ENCODE peak calls at places on chromosomes 2 and 18, in five cellular contexts. X, V, F, D and W are unnamed samples.

GRCh38 chr2:46252891-46253659 is 44.1 kb upstream of the EPAS1 start:
- DNase-seq in V (peak), D (peak), F (no peak), X (peak), W (no peak)

GRCh38 chr18:79916546-79917350 is 34.7 kb downstream of the SLC66A2 start:
- DNase-seq in V (no peak), D (no peak), F (no peak), X (no peak), W (no peak)

GRCh38 chr2:54106631-54107454 is 8.6 kb upstream of the ACYP2 start:
- DNase-seq in F (peak), V (peak), X (peak), D (peak), W (no peak)

GRCh38 chr2:37914340-37914739 is 10.7 kb upstream of the RMDN2 start:
- DNase-seq in D (no peak), X (no peak), V (no peak), F (no peak), W (no peak)

GRCh38 chr2:240622631-240623235 is 2.5 kb upstream of the GPR35 start:
- DNase-seq in F (peak), D (peak), V (no peak), X (peak), W (no peak)

GRCh38 chr18:79519751-79520472 is 124.2 kb downstream of the NFATC1 start:
- DNase-seq in V (no peak), D (peak), F (peak), X (peak), W (no peak)

GRCh38 chr2:156021326-156022040 is 311.0 kb downstream of the NR4A2 start:
- DNase-seq in D (no peak), X (no peak), V (peak), F (no peak), W (no peak)

GRCh38 chr2:147182260-147182659 is 662.6 kb upstream of the ACVR2A start:
- DNase-seq in F (peak), X (peak), D (no peak), V (peak), W (no peak)

GRCh38 chr2:237861-238260 is 26.0 kb downstream of the SH3YL1 start:
- DNase-seq in V (no peak), D (no peak), F (no peak), X (no peak), W (no peak)

GRCh38 chr2:119223521-119224390 is at the start of gene STEAP3:
- DNase-seq in F (no peak), X (peak), V (peak), D (peak), W (no peak)

GRCh38 chr2:47653909-47654789 is 128.8 kb upstream of the MSH6 start:
- DNase-seq in X (peak), D (peak), F (no peak), V (peak), W (no peak)

GRCh38 chr2:44101246-44101645 is 67.4 kb upstream of the PPM1B start:
- DNase-seq in X (peak), V (no peak), D (no peak), F (no peak), W (no peak)

GRCh38 chr18:23936371-23936958 is 78.1 kb upstream of the TTC39C start:
- DNase-seq in V (no peak), X (no peak), D (no peak), F (no peak), W (no peak)

GRCh38 chr2:224569654-224570053 is 15.5 kb downstream of the CUL3 start:
- DNase-seq in X (no peak), F (no peak), D (no peak), V (no peak), W (no peak)

GRCh38 chr2:137952586-137953129 is 11.6 kb upstream of the HNMT start:
- DNase-seq in V (no peak), F (no peak), X (no peak), D (no peak), W (no peak)

GRCh38 chr2:137950238-137950637 is 14.0 kb upstream of the HNMT start:
- DNase-seq in D (no peak), V (no peak), F (no peak), X (no peak), W (no peak)

GRCh38 chr2:137947714-137948336 is 16.4 kb upstream of the HNMT start:
- DNase-seq in D (peak), V (peak), X (peak), F (no peak), W (no peak)

GRCh38 chr2:137948894-137949293 is 15.4 kb upstream of the HNMT start:
- DNase-seq in D (no peak), X (no peak), F (no peak), V (no peak), W (no peak)

GRCh38 chr2:137951606-137952005 is 12.7 kb upstream of the HNMT start:
- DNase-seq in F (no peak), X (peak), D (no peak), V (peak), W (peak)
- H3K4me3 ChIP-seq in F (no peak), X (no peak), D (no peak), V (no peak), W (no peak)

GRCh38 chr2:66390152-66390551 is 44.8 kb upstream of the MEIS1 start:
- DNase-seq in V (no peak), D (no peak), F (no peak), X (no peak), W (no peak)
- H3K4me3 ChIP-seq in V (no peak), D (no peak), F (no peak), X (no peak), W (no peak)

GRCh38 chr2:153872311-153873061 is 764 bp downstream of the GALNT13 start:
- DNase-seq in X (no peak), D (no peak), F (no peak), V (no peak), W (no peak)

GRCh38 chr2:153875801-153876466 is 4.2 kb downstream of the GALNT13 start:
- DNase-seq in F (no peak), X (no peak), V (no peak), D (no peak), W (no peak)

GRCh38 chr2:153870308-153870707 is 1.4 kb upstream of the GALNT13 start:
- DNase-seq in F (no peak), X (no peak), V (peak), D (no peak), W (no peak)

GRCh38 chr2:153873062-153874048 is 1.6 kb downstream of the GALNT13 start:
- DNase-seq in F (no peak), V (no peak), X (no peak), D (no peak), W (no peak)

GRCh38 chr2:153871231-153872221 is at the start of gene GALNT13:
- DNase-seq in D (peak), V (peak), X (peak), F (no peak), W (no peak)
- H3K4me3 ChIP-seq in D (no peak), V (peak), X (peak), F (no peak), W (no peak)

GRCh38 chr2:148483675-148484074 is 160.9 kb upstream of the EPC2 start:
- DNase-seq in D (peak), X (no peak), F (no peak), V (no peak), W (no peak)
- H3K4me3 ChIP-seq in D (no peak), X (no peak), F (no peak), V (no peak), W (no peak)

DNA sequence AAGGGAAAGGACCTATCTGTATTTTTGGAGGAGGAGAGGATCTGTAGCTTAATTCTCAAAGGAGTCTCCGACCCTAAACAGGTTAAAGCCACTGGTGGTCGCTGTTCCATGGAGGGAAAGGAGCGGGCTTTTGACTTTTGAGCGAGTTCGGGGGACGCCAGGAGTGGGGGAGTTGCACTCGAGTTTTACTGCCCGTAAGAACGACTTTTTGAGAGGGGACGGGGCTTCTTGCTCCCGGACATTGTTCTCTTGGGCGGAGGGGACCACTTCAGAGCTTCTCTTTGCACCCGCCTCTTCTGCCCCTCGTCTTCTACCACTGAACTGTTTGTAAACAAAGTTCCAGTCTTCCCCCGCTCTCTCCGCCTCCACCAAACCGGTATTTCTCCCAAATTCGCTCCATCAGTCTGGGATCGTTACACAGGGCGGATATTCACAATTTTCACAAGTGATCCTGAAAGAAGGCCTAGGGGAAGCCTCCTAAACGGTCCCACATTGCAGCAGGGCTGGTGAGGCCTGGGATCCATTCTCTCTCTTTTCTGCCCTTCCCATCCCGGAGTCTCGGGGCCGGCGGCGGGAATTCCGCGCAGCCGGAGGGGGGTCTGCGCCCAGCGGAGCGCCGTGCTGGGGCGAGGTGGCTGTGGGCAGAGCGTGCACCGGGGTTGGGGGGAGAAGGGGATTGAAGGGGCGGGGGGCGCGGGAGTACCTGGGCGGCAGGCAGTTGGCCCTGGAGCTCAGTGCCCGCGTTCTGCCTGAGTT is 6.6 kb downstream of the DLX2 start:
- DNase-seq in D (no peak), V (no peak), F (no peak), X (no peak), W (no peak)
- H3K4me3 ChIP-seq in D (peak), V (peak), F (no peak), X (peak), W (peak)

GRCh38 chr2:105397025-105397722 is 1.7 kb downstream of the FHL2 start:
- DNase-seq in F (no peak), V (peak), D (no peak), X (peak), W (no peak)

GRCh38 chr2:105393373-105394055 is 5.3 kb downstream of the FHL2 start:
- DNase-seq in F (no peak), X (peak), V (no peak), D (peak), W (no peak)

GRCh38 chr2:105396254-105397024 is 2.4 kb downstream of the FHL2 start:
- DNase-seq in V (peak), F (no peak), X (peak), D (peak), W (peak)

GRCh38 chr2:105394951-105395611 is 3.8 kb downstream of the FHL2 start:
- DNase-seq in V (no peak), D (no peak), X (peak), F (no peak), W (no peak)

DNA sequence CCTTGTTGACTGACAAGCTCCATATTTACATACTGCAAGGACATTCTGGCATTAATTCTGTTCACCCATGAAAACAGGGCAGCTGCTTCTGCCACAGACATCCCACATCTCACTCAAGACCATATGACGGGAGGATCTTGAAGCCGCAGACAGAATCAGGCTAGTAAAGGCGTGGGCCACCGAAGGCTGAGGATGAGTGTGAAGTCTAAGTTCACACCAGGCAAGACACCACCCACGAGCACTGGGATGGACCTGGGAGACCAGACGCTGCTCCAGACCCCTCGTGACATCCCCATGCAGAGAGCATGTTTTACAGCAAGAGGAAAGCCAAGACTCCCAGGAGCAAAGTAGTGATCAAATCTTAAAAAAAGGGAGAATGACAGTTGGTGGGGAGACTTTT is 3.2 kb downstream of the FHL2 start:
- DNase-seq in X (no peak), V (no peak), F (no peak), D (no peak), W (no peak)
- H3K4me3 ChIP-seq in X (no peak), V (no peak), F (no peak), D (peak), W (peak)

GRCh38 chr2:88880441-88880953 is 189.0 kb downstream of the RPIA start:
- DNase-seq in V (peak), X (peak), D (peak), F (peak), W (no peak)

GRCh38 chr2:88871336-88871735 is 179.9 kb downstream of the RPIA start:
- DNase-seq in X (no peak), V (no peak), D (no peak), F (no peak), W (no peak)

GRCh38 chr2:88874063-88874657 is 182.7 kb downstream of the RPIA start:
- DNase-seq in V (peak), D (peak), X (peak), F (peak), W (no peak)

GRCh38 chr2:88873620-88874019 is 182.1 kb downstream of the RPIA start:
- DNase-seq in F (no peak), X (no peak), V (no peak), D (no peak), W (no peak)

DNA sequence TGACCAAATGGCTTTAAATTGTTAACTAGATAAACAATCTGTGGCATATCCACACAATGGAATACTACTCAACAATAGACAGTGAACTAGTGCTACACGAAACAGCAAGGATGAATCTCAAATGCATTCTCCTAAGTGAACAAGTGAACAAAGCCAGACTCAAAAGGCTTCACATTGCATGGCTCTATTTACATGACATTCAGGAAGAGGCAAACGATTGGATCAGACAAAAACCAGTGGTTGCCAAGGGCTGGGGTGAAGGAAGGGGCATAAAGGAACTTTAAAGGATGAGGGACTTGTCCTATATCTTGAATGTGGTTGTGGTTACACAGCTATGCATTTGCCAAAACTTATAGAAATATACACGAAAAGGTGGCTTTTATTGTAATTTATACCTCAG is 184.3 kb downstream of the RPIA start:
- DNase-seq in D (no peak), V (no peak), X (no peak), F (no peak), W (no peak)
- H3K4me3 ChIP-seq in D (no peak), V (no peak), X (no peak), F (no peak), W (no peak)

GRCh38 chr18:21241224-21242131 is 554 bp upstream of the GREB1L start:
- DNase-seq in X (peak), F (no peak), V (no peak), D (no peak), W (no peak)

GRCh38 chr18:21242141-21243040 is at the start of gene GREB1L:
- DNase-seq in X (peak), F (no peak), V (peak), D (peak), W (no peak)

DNA sequence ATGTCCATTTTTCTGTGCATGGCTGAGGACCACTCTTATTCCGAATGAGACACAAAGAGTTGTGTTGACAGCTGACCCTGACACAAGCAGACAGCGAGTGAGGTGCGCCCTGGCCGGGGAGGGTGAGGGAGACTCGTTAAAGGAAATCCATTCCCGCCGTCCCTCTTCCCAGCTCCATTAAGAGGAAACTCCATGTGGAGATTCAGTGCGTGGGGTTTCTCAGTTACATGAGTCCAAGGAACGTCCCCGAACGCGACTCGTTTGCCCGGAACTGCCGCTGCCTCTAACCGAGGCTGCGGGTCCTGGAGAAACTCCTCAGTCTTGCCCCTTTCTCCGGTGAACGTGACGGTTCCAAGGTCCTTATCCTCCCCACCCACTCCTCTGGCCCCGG is 1.0 kb downstream of the GREB1L start:
- DNase-seq in X (peak), D (peak), F (no peak), V (peak), W (no peak)
- H3K4me3 ChIP-seq in X (peak), D (no peak), F (no peak), V (peak), W (no peak)